ENCODE peak calls at places on chromosomes 12 and 14, in seven cellular contexts. One of them, this sample, is unnamed.

GRCh38 chr12:110316861-110317260 is 35.8 kb downstream of the ATP2A2 start:
- DNase-seq in transverse colon: no peak
- DNase-seq in stomach: no peak
- DNase-seq in GM12878: no peak
- DNase-seq in HepG2: no peak
- DNase-seq in sigmoid colon: no peak
- DNase-seq in upper lobe of left lung: no peak
- DNase-seq in this sample: no peak

GRCh38 chr14:75123991-75124390 is 2.9 kb downstream of the NEK9 start:
- DNase-seq in transverse colon: peak
- DNase-seq in stomach: no peak
- DNase-seq in GM12878: no peak
- DNase-seq in HepG2: no peak
- DNase-seq in sigmoid colon: no peak
- DNase-seq in upper lobe of left lung: peak
- DNase-seq in this sample: no peak

GRCh38 chr12:6226002-6226700 is 26.0 kb downstream of the CD9 start:
- DNase-seq in transverse colon: peak
- DNase-seq in stomach: peak
- DNase-seq in GM12878: no peak
- DNase-seq in HepG2: peak
- DNase-seq in sigmoid colon: peak
- DNase-seq in upper lobe of left lung: peak
- DNase-seq in this sample: no peak

GRCh38 chr12:123388948-123389559 is 5.1 kb downstream of the KMT5A start:
- DNase-seq in transverse colon: no peak
- DNase-seq in stomach: no peak
- DNase-seq in GM12878: no peak
- DNase-seq in HepG2: no peak
- DNase-seq in sigmoid colon: no peak
- DNase-seq in upper lobe of left lung: no peak
- DNase-seq in this sample: no peak

GRCh38 chr14:101010293-101010692 is 106.8 kb upstream of the RTL1 start:
- DNase-seq in transverse colon: no peak
- DNase-seq in stomach: no peak
- DNase-seq in GM12878: no peak
- DNase-seq in HepG2: no peak
- DNase-seq in sigmoid colon: no peak
- DNase-seq in upper lobe of left lung: no peak
- DNase-seq in this sample: no peak

GRCh38 chr12:62995097-62995496 is 60.1 kb upstream of the PPM1H start:
- DNase-seq in transverse colon: no peak
- DNase-seq in stomach: no peak
- DNase-seq in GM12878: no peak
- DNase-seq in HepG2: no peak
- DNase-seq in sigmoid colon: no peak
- DNase-seq in upper lobe of left lung: no peak
- DNase-seq in this sample: no peak

GRCh38 chr12:12803186-12803585 is 10.0 kb upstream of the DDX47 start:
- DNase-seq in transverse colon: peak
- DNase-seq in stomach: peak
- DNase-seq in GM12878: no peak
- DNase-seq in HepG2: peak
- DNase-seq in sigmoid colon: peak
- DNase-seq in upper lobe of left lung: peak
- DNase-seq in this sample: no peak

GRCh38 chr12:95881331-95881955 is 22.7 kb downstream of the SNRPF start:
- DNase-seq in transverse colon: no peak
- DNase-seq in stomach: no peak
- DNase-seq in GM12878: no peak
- DNase-seq in HepG2: no peak
- DNase-seq in sigmoid colon: no peak
- DNase-seq in upper lobe of left lung: no peak
- DNase-seq in this sample: no peak

GRCh38 chr12:19236656-19237055 is 107.1 kb downstream of the PLEKHA5 start:
- DNase-seq in transverse colon: no peak
- DNase-seq in stomach: no peak
- DNase-seq in GM12878: no peak
- DNase-seq in HepG2: no peak
- DNase-seq in sigmoid colon: no peak
- DNase-seq in upper lobe of left lung: no peak
- DNase-seq in this sample: no peak

GRCh38 chr12:25800101-25800500 is 158.4 kb upstream of the RASSF8 start:
- DNase-seq in transverse colon: no peak
- DNase-seq in stomach: no peak
- DNase-seq in GM12878: no peak
- DNase-seq in HepG2: no peak
- DNase-seq in sigmoid colon: no peak
- DNase-seq in upper lobe of left lung: no peak
- DNase-seq in this sample: no peak

GRCh38 chr14:58100735-58101368 is 51.2 kb downstream of the ARMH4 start:
- DNase-seq in transverse colon: no peak
- DNase-seq in stomach: no peak
- DNase-seq in GM12878: no peak
- DNase-seq in HepG2: no peak
- DNase-seq in sigmoid colon: no peak
- DNase-seq in upper lobe of left lung: no peak
- DNase-seq in this sample: no peak

GRCh38 chr12:77062846-77063461 is 2.4 kb downstream of the E2F7 start:
- DNase-seq in transverse colon: no peak
- DNase-seq in stomach: peak
- DNase-seq in GM12878: peak
- DNase-seq in HepG2: no peak
- DNase-seq in sigmoid colon: no peak
- DNase-seq in upper lobe of left lung: no peak
- DNase-seq in this sample: no peak

GRCh38 chr12:78530065-78530765 is 334.4 kb upstream of the SYT1 start:
- DNase-seq in transverse colon: no peak
- DNase-seq in stomach: no peak
- DNase-seq in GM12878: no peak
- DNase-seq in HepG2: no peak
- DNase-seq in sigmoid colon: no peak
- DNase-seq in upper lobe of left lung: no peak
- DNase-seq in this sample: no peak

GRCh38 chr12:116441292-116441691 is 117.9 kb upstream of the MAP1LC3B2 start:
- DNase-seq in transverse colon: no peak
- DNase-seq in stomach: no peak
- DNase-seq in GM12878: no peak
- DNase-seq in HepG2: no peak
- DNase-seq in sigmoid colon: no peak
- DNase-seq in upper lobe of left lung: peak
- DNase-seq in this sample: no peak

GRCh38 chr14:22994762-22995275 is 12.5 kb upstream of the AJUBA start:
- DNase-seq in transverse colon: no peak
- DNase-seq in stomach: no peak
- DNase-seq in GM12878: no peak
- DNase-seq in HepG2: peak
- DNase-seq in sigmoid colon: peak
- DNase-seq in upper lobe of left lung: peak
- DNase-seq in this sample: no peak

GRCh38 chr12:113208041-113208934 is 13.0 kb upstream of the TPCN1 start:
- DNase-seq in transverse colon: peak
- DNase-seq in stomach: peak
- DNase-seq in GM12878: peak
- DNase-seq in HepG2: no peak
- DNase-seq in sigmoid colon: peak
- DNase-seq in upper lobe of left lung: peak
- DNase-seq in this sample: no peak

GRCh38 chr12:106021516-106021915 is 117.2 kb downstream of the NUAK1 start:
- DNase-seq in transverse colon: no peak
- DNase-seq in stomach: no peak
- DNase-seq in GM12878: no peak
- DNase-seq in HepG2: no peak
- DNase-seq in sigmoid colon: no peak
- DNase-seq in upper lobe of left lung: no peak
- DNase-seq in this sample: peak

DNA sequence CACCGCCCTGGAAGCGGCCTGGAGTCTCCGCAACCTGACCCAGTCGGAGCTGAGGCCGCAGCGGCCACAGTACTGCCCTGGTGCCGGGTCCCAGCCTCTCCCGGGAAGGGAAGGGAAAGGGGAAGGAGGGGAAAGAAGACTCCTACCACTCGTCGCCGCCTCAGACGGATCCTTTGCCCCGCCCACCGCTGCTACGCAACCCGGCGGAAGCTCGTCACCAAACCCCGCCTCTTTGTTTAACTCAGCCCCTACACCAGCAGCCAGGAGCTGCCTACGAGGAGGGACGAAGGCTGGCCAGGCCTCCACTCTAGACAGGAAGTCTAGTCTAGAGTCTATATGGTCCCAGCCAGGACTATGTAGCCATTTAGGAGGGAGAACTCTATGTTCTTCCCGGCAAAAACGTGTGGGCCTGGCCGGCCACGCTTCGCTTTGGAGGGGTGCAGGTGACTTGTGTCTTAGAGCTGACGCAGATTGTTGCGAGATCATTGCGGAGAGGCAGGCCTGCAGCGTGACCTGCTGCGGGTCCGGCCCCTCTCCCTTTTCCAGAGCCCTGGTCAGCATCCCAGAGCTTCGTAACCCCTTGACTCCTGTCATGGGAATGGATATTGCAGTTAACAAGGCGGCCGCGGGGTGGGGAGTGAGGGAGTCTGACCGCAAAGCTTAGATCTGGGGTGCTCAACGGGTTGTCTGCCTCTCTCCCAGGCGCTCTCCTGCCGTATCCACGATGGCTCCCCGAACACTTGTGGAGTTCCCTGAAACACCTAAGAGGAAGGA is at the start of gene RNF41:
- DNase-seq in transverse colon: peak
- DNase-seq in stomach: peak
- DNase-seq in GM12878: peak
- DNase-seq in HepG2: peak
- DNase-seq in sigmoid colon: peak
- DNase-seq in upper lobe of left lung: peak
- DNase-seq in this sample: peak
- TF ChIP-seq EP300 in transverse colon: peak
- TF ChIP-seq EP300 in stomach: peak
- TF ChIP-seq EP300 in GM12878: no peak
- TF ChIP-seq EP300 in HepG2: no peak
- TF ChIP-seq EP300 in sigmoid colon: no peak
- TF ChIP-seq EP300 in upper lobe of left lung: peak
- TF ChIP-seq EP300 in this sample: no peak

GRCh38 chr12:130198663-130199060 is 36.4 kb downstream of the FZD10 start:
- DNase-seq in transverse colon: no peak
- DNase-seq in stomach: peak
- DNase-seq in GM12878: no peak
- DNase-seq in HepG2: no peak
- DNase-seq in sigmoid colon: no peak
- DNase-seq in upper lobe of left lung: no peak
- DNase-seq in this sample: no peak

GRCh38 chr12:130198026-130198662 is 35.9 kb downstream of the FZD10 start:
- DNase-seq in transverse colon: no peak
- DNase-seq in stomach: peak
- DNase-seq in GM12878: no peak
- DNase-seq in HepG2: no peak
- DNase-seq in sigmoid colon: no peak
- DNase-seq in upper lobe of left lung: no peak
- DNase-seq in this sample: no peak

GRCh38 chr12:130195369-130195768 is 33.1 kb downstream of the FZD10 start:
- DNase-seq in transverse colon: no peak
- DNase-seq in stomach: peak
- DNase-seq in GM12878: no peak
- DNase-seq in HepG2: no peak
- DNase-seq in sigmoid colon: no peak
- DNase-seq in upper lobe of left lung: no peak
- DNase-seq in this sample: no peak

GRCh38 chr12:130195776-130196175 is 33.5 kb downstream of the FZD10 start:
- DNase-seq in transverse colon: no peak
- DNase-seq in stomach: peak
- DNase-seq in GM12878: no peak
- DNase-seq in HepG2: no peak
- DNase-seq in sigmoid colon: no peak
- DNase-seq in upper lobe of left lung: no peak
- DNase-seq in this sample: no peak

DNA sequence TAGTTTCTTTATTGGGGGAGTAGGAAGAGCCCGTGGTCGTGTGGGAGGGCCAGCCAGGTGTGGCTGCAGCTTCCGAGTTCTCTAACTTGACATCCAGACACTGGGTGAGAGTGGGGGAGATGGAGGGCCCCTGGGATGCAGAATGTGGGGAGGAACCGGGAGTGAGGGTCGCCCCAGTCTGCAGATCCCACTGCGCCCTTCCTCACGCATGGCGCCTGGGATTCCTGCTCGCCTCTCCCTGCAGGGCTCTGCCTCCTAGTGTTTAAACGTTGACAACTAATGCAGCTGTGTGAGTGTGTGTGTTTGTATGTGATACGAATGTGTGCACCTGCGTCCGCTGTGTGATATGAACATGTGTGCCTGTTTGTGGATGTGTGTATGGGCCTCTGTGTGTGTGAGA is 34.6 kb downstream of the FZD10 start:
- DNase-seq in transverse colon: no peak
- DNase-seq in stomach: peak
- DNase-seq in GM12878: no peak
- DNase-seq in HepG2: no peak
- DNase-seq in sigmoid colon: no peak
- DNase-seq in upper lobe of left lung: no peak
- DNase-seq in this sample: no peak
- TF ChIP-seq POLR2AphosphoS5 in transverse colon: no peak
- TF ChIP-seq POLR2AphosphoS5 in stomach: no peak
- TF ChIP-seq POLR2AphosphoS5 in GM12878: no peak
- TF ChIP-seq POLR2AphosphoS5 in HepG2: no peak
- TF ChIP-seq POLR2AphosphoS5 in sigmoid colon: no peak
- TF ChIP-seq POLR2AphosphoS5 in upper lobe of left lung: no peak
- TF ChIP-seq POLR2AphosphoS5 in this sample: no peak

DNA sequence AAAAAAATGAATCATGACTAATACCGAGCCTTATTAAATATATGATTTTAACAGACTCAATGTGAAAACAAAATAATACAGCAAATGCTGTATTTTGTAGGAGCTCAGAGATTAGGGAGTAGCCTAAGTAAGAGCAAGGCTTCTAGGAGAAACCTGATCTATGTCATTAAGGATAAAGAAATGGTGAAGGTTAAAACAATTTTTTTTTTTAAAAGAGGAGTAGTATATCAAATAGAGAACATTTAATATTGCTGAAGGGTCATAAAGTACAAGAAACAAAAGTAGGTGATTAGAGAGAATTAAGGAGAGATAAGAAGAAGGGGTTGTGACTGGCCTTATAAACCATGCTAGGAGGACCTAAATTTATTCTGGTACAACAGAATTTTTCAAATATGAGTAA is 39.1 kb downstream of the PPP1R12A start:
- DNase-seq in transverse colon: no peak
- DNase-seq in stomach: no peak
- DNase-seq in GM12878: no peak
- DNase-seq in HepG2: no peak
- DNase-seq in sigmoid colon: no peak
- DNase-seq in upper lobe of left lung: no peak
- DNase-seq in this sample: no peak
- H3K27ac ChIP-seq in transverse colon: no peak
- H3K27ac ChIP-seq in stomach: no peak
- H3K27ac ChIP-seq in GM12878: no peak
- H3K27ac ChIP-seq in HepG2: no peak
- H3K27ac ChIP-seq in sigmoid colon: peak
- H3K27ac ChIP-seq in upper lobe of left lung: no peak
- H3K27ac ChIP-seq in this sample: peak

DNA sequence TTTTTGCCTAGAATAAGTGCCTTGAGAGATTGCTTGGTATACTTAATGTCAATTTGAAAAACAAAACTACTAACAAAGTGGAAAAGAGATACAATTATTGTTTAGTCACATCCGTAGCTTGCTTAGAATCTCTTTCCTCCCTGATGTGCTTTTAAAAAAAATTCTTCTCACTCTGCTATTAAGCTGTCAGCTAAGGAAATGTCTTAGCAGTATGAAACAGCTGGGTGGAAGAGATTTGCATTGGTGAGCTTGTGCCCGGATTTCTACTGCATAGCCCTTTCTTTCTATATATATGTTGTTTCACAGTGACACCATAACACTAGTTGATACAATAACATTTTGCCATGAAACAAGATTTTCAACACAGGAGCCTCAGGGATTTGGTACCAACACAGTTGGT is 229.4 kb upstream of the RGS6 start:
- DNase-seq in transverse colon: no peak
- DNase-seq in stomach: no peak
- DNase-seq in GM12878: no peak
- DNase-seq in HepG2: no peak
- DNase-seq in sigmoid colon: no peak
- DNase-seq in upper lobe of left lung: no peak
- DNase-seq in this sample: no peak
- TF ChIP-seq EP300 in transverse colon: no peak
- TF ChIP-seq EP300 in stomach: no peak
- TF ChIP-seq EP300 in GM12878: no peak
- TF ChIP-seq EP300 in HepG2: no peak
- TF ChIP-seq EP300 in sigmoid colon: no peak
- TF ChIP-seq EP300 in upper lobe of left lung: no peak
- TF ChIP-seq EP300 in this sample: no peak